ENCODE peak calls at places on chromosomes 1 and 21, in ten cellular contexts. L is A549, W is breast epithelium, I is prostate gland, N is IMR-90, F is Peyer's patch, A is transverse colon, S is heart left ventricle, E is K562, Q is suprapubic skin. C is an unnamed sample.

GRCh38 chr1:177585492-177586220 is 384.2 kb downstream of the SEC16B start:
- DNase-seq in L (no peak), W (peak), I (peak), N (no peak), F (no peak), A (peak), S (no peak), E (no peak), Q (no peak), C (no peak)

GRCh38 chr1:219296430-219296850 is 122.8 kb downstream of the LYPLAL1 start:
- DNase-seq in L (no peak), W (no peak), I (no peak), N (peak), F (no peak), A (no peak), S (no peak), E (no peak), Q (no peak), C (no peak)

GRCh38 chr1:84504580-84505021 is 1.6 kb upstream of the SPATA1 start:
- DNase-seq in L (no peak), W (no peak), I (no peak), N (peak), F (no peak), A (no peak), S (no peak), E (no peak), Q (no peak), C (no peak)

GRCh38 chr1:32786856-32787255 is 30.3 kb downstream of the YARS1 start:
- DNase-seq in L (no peak), W (no peak), I (no peak), N (no peak), F (no peak), A (no peak), S (no peak), E (no peak), Q (no peak), C (no peak)

GRCh38 chr1:200787896-200788387 is 49.2 kb downstream of the CAMSAP2 start:
- DNase-seq in L (no peak), W (no peak), I (no peak), N (no peak), F (no peak), A (no peak), S (no peak), E (no peak), Q (no peak), C (no peak)

GRCh38 chr1:117828206-117828605 is 101.2 kb downstream of the GDAP2 start:
- DNase-seq in L (no peak), W (no peak), I (no peak), N (peak), F (no peak), A (peak), S (peak), E (no peak), Q (no peak), C (no peak)

GRCh38 chr1:1124508-1124785 is 8.6 kb upstream of the C1orf159 start:
- DNase-seq in L (no peak), W (no peak), I (no peak), N (no peak), F (no peak), A (peak), S (no peak), E (no peak), Q (no peak), C (no peak)

GRCh38 chr21:27246741-27247140 is 279.9 kb upstream of the ADAMTS5 start:
- DNase-seq in L (no peak), W (no peak), I (no peak), N (peak), F (no peak), A (no peak), S (no peak), E (no peak), Q (no peak), C (no peak)

GRCh38 chr1:236815941-236816340 is 20.8 kb downstream of the MTR start:
- DNase-seq in L (no peak), W (no peak), I (no peak), N (no peak), F (no peak), A (no peak), S (no peak), E (no peak), Q (no peak), C (no peak)

GRCh38 chr1:195831789-195832188 is 776.5 kb downstream of the KCNT2 start:
- DNase-seq in L (no peak), W (no peak), I (no peak), N (no peak), F (no peak), A (no peak), S (no peak), E (no peak), Q (no peak), C (no peak)

GRCh38 chr1:199799116-199799515 is 228.4 kb upstream of the NR5A2 start:
- DNase-seq in L (no peak), W (no peak), I (no peak), N (no peak), F (no peak), A (no peak), S (no peak), E (no peak), Q (no peak), C (no peak)

GRCh38 chr1:68528243-68528642 is 31.4 kb upstream of the DEPDC1 start:
- DNase-seq in L (no peak), W (peak), I (no peak), N (no peak), F (no peak), A (no peak), S (no peak), E (no peak), Q (no peak), C (no peak)

GRCh38 chr1:114545796-114546195 is 34.8 kb upstream of the TRIM33 start:
- DNase-seq in L (no peak), W (no peak), I (no peak), N (no peak), F (no peak), A (no peak), S (no peak), E (no peak), Q (no peak), C (no peak)

GRCh38 chr1:24413350-24414163 is at the start of gene STPG1:
- DNase-seq in L (peak), W (peak), I (peak), N (peak), F (peak), A (peak), S (peak), E (peak), Q (peak), C (peak)

GRCh38 chr1:226603030-226603960 is 54.7 kb downstream of the STUM start:
- DNase-seq in L (no peak), W (peak), I (peak), N (peak), F (no peak), A (peak), S (no peak), E (no peak), Q (peak), C (peak)

GRCh38 chr1:102776074-102776473 is 332.2 kb downstream of the COL11A1 start:
- DNase-seq in L (no peak), W (no peak), I (no peak), N (no peak), F (no peak), A (no peak), S (no peak), E (no peak), Q (no peak), C (no peak)

GRCh38 chr1:179831225-179831624 is 46.4 kb downstream of the TOR1AIP2 start:
- DNase-seq in L (no peak), W (no peak), I (no peak), N (no peak), F (no peak), A (no peak), S (no peak), E (no peak), Q (no peak), C (no peak)

GRCh38 chr1:230712470-230712942 is 1.4 kb downstream of the AGT start:
- DNase-seq in L (no peak), W (no peak), I (no peak), N (no peak), F (no peak), A (no peak), S (no peak), E (no peak), Q (no peak), C (no peak)

GRCh38 chr1:224872832-224873644 is 56.4 kb upstream of the DNAH14 start:
- DNase-seq in L (no peak), W (no peak), I (no peak), N (no peak), F (no peak), A (no peak), S (no peak), E (no peak), Q (no peak), C (no peak)

GRCh38 chr1:183124259-183124658 is 61.8 kb upstream of the LAMC2 start:
- DNase-seq in L (no peak), W (no peak), I (no peak), N (no peak), F (peak), A (peak), S (no peak), E (no peak), Q (no peak), C (no peak)

GRCh38 chr1:47779613-47780012 is 217.6 kb downstream of the TRABD2B start:
- DNase-seq in L (no peak), W (no peak), I (no peak), N (no peak), F (no peak), A (no peak), S (no peak), E (no peak), Q (no peak), C (no peak)

GRCh38 chr21:34892196-34892595 is 156.9 kb downstream of the RUNX1 start:
- DNase-seq in L (no peak), W (no peak), I (no peak), N (peak), F (no peak), A (no peak), S (no peak), E (no peak), Q (no peak), C (no peak)

GRCh38 chr1:158095737-158096335 is 84.9 kb upstream of the CD1D start:
- DNase-seq in L (peak), W (no peak), I (no peak), N (peak), F (no peak), A (peak), S (no peak), E (peak), Q (no peak), C (no peak)

GRCh38 chr21:36021251-36021837 is 39.0 kb downstream of the SETD4 start:
- DNase-seq in L (no peak), W (no peak), I (no peak), N (no peak), F (no peak), A (no peak), S (no peak), E (no peak), Q (no peak), C (no peak)

GRCh38 chr1:221157026-221157761 is 278.0 kb downstream of the HLX start:
- DNase-seq in L (no peak), W (no peak), I (no peak), N (no peak), F (no peak), A (no peak), S (no peak), E (no peak), Q (no peak), C (no peak)

GRCh38 chr1:1281533-1282321 is 1.5 kb downstream of the SCNN1D start:
- DNase-seq in L (peak), W (peak), I (peak), N (peak), F (no peak), A (peak), S (peak), E (no peak), Q (no peak), C (no peak)

GRCh38 chr1:32741417-32742131 is 39.0 kb upstream of the SYNC start:
- DNase-seq in L (peak), W (no peak), I (no peak), N (no peak), F (no peak), A (peak), S (no peak), E (peak), Q (no peak), C (peak)

GRCh38 chr1:230306158-230306557 is 120.0 kb downstream of the PGBD5 start:
- DNase-seq in L (no peak), W (no peak), I (no peak), N (no peak), F (peak), A (no peak), S (no peak), E (no peak), Q (peak), C (no peak)

GRCh38 chr1:10764296-10764798 is 32.1 kb downstream of the CASZ1 start:
- DNase-seq in L (no peak), W (no peak), I (no peak), N (no peak), F (no peak), A (no peak), S (no peak), E (no peak), Q (no peak), C (no peak)

GRCh38 chr1:17427696-17428660 is 11.5 kb downstream of the RCC2 start:
- DNase-seq in L (no peak), W (no peak), I (peak), N (no peak), F (no peak), A (peak), S (no peak), E (no peak), Q (no peak), C (no peak)

GRCh38 chr1:151326619-151327222 is 495 bp downstream of the PI4KB start:
- DNase-seq in L (peak), W (no peak), I (peak), N (peak), F (peak), A (peak), S (no peak), E (no peak), Q (peak), C (no peak)

GRCh38 chr1:101128211-101128727 is 102.7 kb upstream of the DPH5 start:
- DNase-seq in L (no peak), W (no peak), I (no peak), N (no peak), F (peak), A (no peak), S (no peak), E (peak), Q (no peak), C (no peak)

GRCh38 chr1:85048296-85049064 is at the start of gene MCOLN3:
- DNase-seq in L (peak), W (no peak), I (peak), N (no peak), F (peak), A (peak), S (no peak), E (peak), Q (peak), C (peak)

GRCh38 chr1:44707959-44708831 is 22.8 kb downstream of the RNU5D-1 start:
- DNase-seq in L (peak), W (no peak), I (no peak), N (peak), F (peak), A (no peak), S (no peak), E (peak), Q (no peak), C (no peak)

GRCh38 chr1:16719571-16720402 is 20.5 kb upstream of the RNU1-4 start:
- DNase-seq in L (no peak), W (no peak), I (no peak), N (no peak), F (peak), A (peak), S (peak), E (peak), Q (no peak), C (no peak)

GRCh38 chr21:34690041-34690792 is 21.4 kb downstream of the CLIC6 start:
- DNase-seq in L (no peak), W (peak), I (no peak), N (no peak), F (no peak), A (peak), S (no peak), E (no peak), Q (no peak), C (no peak)

GRCh38 chr1:110570307-110570706 is 35.9 kb downstream of the KCNA2 start:
- DNase-seq in L (no peak), W (no peak), I (no peak), N (no peak), F (no peak), A (no peak), S (no peak), E (no peak), Q (no peak), C (no peak)

GRCh38 chr1:110566836-110567235 is 39.3 kb downstream of the KCNA2 start:
- DNase-seq in L (no peak), W (no peak), I (no peak), N (no peak), F (no peak), A (no peak), S (no peak), E (no peak), Q (no peak), C (no peak)

GRCh38 chr1:110576441-110576840 is 29.7 kb downstream of the KCNA2 start:
- DNase-seq in L (no peak), W (no peak), I (no peak), N (no peak), F (no peak), A (no peak), S (no peak), E (no peak), Q (no peak), C (no peak)

GRCh38 chr1:110572751-110573150 is 33.4 kb downstream of the KCNA2 start:
- DNase-seq in L (no peak), W (no peak), I (no peak), N (no peak), F (no peak), A (no peak), S (no peak), E (no peak), Q (no peak), C (no peak)
- TF ChIP-seq POLR2A in L (no peak), W (no peak), I (no peak), N (no peak), F (no peak), A (no peak), S (no peak), E (no peak), Q (no peak), C (no peak)

DNA sequence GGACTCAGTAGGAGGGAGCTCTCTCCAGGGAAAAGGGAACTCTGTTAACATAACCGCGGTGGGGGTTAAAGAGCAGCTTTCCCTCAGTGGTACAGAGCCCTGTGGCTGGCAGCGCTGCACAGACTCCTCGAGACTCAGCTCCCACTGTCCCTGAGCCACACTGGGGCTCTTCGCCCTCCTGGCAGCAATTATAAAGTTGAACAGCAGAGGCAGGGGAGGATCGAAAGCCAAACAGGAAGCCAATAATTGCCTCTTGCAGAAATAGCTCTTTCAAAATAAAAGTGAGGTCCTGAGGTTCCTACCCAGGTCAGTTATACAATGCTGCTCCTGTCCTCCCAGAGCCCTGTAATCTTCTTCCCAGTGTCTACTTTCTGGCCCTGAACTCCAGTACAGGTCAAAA is 77.0 kb downstream of the FAM78B start:
- DNase-seq in L (no peak), W (no peak), I (no peak), N (no peak), F (no peak), A (no peak), S (no peak), E (no peak), Q (no peak), C (no peak)
- TF ChIP-seq CTCF in L (no peak), W (no peak), I (no peak), N (no peak), F (no peak), A (no peak), S (no peak), E (no peak), Q (no peak), C (no peak)

GRCh38 chr1:6569033-6569432 is 10.8 kb upstream of the ZBTB48 start:
- DNase-seq in L (no peak), W (no peak), I (no peak), N (no peak), F (no peak), A (no peak), S (no peak), E (no peak), Q (no peak), C (no peak)
- H3K27ac ChIP-seq in L (no peak), W (no peak), I (no peak), N (no peak), F (no peak), A (no peak), S (no peak), E (no peak), Q (no peak), C (no peak)

DNA sequence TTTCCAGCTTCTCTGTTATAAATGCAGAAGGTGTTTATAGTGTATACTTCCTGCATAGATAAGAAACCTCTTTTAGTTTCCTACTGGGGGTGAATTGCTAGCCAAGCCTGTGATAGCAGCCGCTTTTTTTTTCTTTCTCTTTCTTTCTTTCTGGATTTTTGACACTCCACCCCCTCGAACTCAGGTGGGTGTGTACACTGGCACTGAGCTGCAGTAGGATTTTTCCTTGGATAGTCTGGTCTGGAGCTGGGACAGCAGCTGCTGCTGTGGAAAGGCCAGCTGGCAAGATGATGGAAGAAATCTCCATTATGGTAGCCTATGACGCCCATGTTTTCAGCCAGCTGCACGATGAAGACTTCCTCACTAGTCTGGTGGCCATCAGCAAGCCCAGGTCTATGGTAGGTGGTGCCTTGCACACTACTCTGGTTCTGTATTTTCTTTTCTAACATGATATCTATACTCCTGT is 122.5 kb upstream of the CACYBP start:
- DNase-seq in L (no peak), W (no peak), I (no peak), N (no peak), F (no peak), A (peak), S (no peak), E (peak), Q (no peak), C (no peak)
- TF ChIP-seq POLR2A in L (no peak), W (no peak), I (no peak), N (no peak), F (no peak), A (no peak), S (no peak), E (peak), Q (no peak), C (no peak)

GRCh38 chr1:109482796-109483638 is 688 bp upstream of the ATXN7L2 start:
- DNase-seq in L (no peak), W (no peak), I (no peak), N (peak), F (peak), A (no peak), S (peak), E (peak), Q (peak), C (peak)
- TF ChIP-seq CTCF in L (no peak), W (no peak), I (no peak), N (no peak), F (no peak), A (no peak), S (no peak), E (peak), Q (no peak), C (no peak)

DNA sequence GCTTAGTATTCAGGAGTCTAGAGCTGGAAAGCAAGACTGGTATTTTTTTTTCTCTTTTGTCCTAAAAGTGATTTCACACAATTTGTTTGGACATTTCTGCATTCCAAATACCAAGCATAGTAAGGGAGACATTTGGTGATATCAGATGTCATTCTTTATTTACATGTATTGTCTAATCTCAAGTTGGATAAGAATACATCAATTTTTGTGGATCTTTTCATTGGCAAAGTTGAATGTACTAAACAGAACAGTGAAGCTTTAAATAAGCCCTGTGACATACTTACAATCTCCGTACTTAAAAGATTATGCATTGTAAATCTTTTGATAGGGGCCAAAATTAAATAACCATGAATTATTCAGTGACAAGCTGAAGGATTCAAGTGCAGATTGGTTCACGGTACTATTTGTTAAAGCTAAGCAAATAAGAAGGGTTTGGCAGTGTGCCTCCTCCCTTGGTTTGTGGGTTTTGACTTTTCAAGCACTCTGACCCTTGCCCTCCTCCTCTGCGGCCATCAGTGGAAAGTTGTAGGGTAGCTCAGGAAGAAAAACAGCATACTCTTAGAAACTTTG is 663.7 kb downstream of the ADGRL2 start:
- DNase-seq in L (no peak), W (no peak), I (no peak), N (no peak), F (peak), A (peak), S (no peak), E (no peak), Q (no peak), C (peak)
- H3K27ac ChIP-seq in L (no peak), W (no peak), I (no peak), N (no peak), F (no peak), A (no peak), S (no peak), E (no peak), Q (no peak), C (no peak)

DNA sequence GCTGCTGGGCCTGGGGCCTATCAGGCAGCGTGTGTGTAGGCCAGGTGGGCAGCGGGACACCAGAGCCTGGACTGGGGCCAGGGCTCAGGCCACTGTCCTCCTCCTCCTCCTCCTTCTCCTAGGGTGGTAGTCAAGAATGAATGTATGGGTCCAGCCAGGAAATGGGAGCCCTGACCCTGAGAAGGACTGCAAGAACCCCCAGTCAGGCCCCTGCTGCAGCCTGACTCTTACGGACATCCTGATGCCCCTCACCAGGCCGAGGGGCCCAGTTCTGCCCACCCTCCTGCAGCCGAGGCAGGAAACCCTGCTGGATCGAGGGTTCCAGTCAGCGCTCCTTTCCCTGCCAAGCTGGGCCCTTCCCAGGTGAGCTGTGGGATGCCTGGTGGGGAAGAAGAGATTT is 3.5 kb downstream of the SLFNL1 start:
- DNase-seq in L (no peak), W (no peak), I (no peak), N (no peak), F (no peak), A (no peak), S (no peak), E (no peak), Q (no peak), C (no peak)
- TF ChIP-seq POLR2A in L (no peak), W (no peak), I (no peak), N (no peak), F (no peak), A (no peak), S (no peak), E (peak), Q (no peak), C (no peak)